ENCODE peak calls at places on chromosomes 3 and 15, in four cellular contexts. L is fibroblast of lung, H is DMS153, C is T-helper 1 cell. P is an unnamed sample.

GRCh38 chr3:150105886-150106612 is 135.4 kb upstream of the PFN2 start:
- DNase-seq in L (no peak), H (no peak), C (no peak), P (no peak)

GRCh38 chr15:32898991-32899613 is 181.3 kb downstream of the GREM1 start:
- DNase-seq in C (no peak), L (no peak), H (peak), P (no peak)

GRCh38 chr3:125042725-125043406 is 12.9 kb downstream of the HEG1 start:
- DNase-seq in C (no peak), L (peak), H (no peak), P (no peak)

GRCh38 chr15:101692799-101693198 is 31.5 kb downstream of the TARS3 start:
- DNase-seq in L (no peak), C (no peak), H (no peak), P (no peak)

GRCh38 chr3:29637093-29637492 is 356.2 kb downstream of the RBMS3 start:
- DNase-seq in L (no peak), C (no peak), H (no peak), P (no peak)

GRCh38 chr3:151265166-151265565 is 13.2 kb downstream of the P2RY14 start:
- DNase-seq in C (no peak), H (no peak), L (no peak), P (no peak)

GRCh38 chr3:105473521-105474223 is 107.0 kb downstream of the ALCAM start:
- DNase-seq in C (no peak), H (no peak), L (peak), P (peak)

GRCh38 chr3:178041931-178042330 is 494.3 kb upstream of the KCNMB2 start:
- DNase-seq in C (no peak), H (no peak), L (no peak), P (no peak)

GRCh38 chr15:29440541-29440940 is 170.9 kb upstream of the NSMCE3 start:
- DNase-seq in C (no peak), L (no peak), H (no peak), P (no peak)

GRCh38 chr15:101597360-101597928 is 54.7 kb downstream of the TM2D3 start:
- DNase-seq in L (no peak), C (no peak), H (no peak), P (no peak)

GRCh38 chr3:105906834-105907233 is 38.0 kb upstream of the CBLB start:
- DNase-seq in L (peak), C (no peak), H (peak), P (peak)

GRCh38 chr15:32683231-32683630 is 34.6 kb upstream of the GREM1 start:
- DNase-seq in L (peak), H (no peak), C (no peak), P (no peak)

GRCh38 chr15:40092416-40093223 is 16.1 kb downstream of the BMF start:
- DNase-seq in L (peak), H (peak), C (no peak), P (no peak)